ENCODE peak calls at places on chromosome 16, in four cellular contexts. X, V, O and Q are unnamed samples.

GRCh38 chr16:85360323-85361277 is 248.3 kb upstream of the CIBAR2 start:
- DNase-seq in X (no peak), V (peak; percentile 77), O (no peak), Q (no peak)

GRCh38 chr16:48574148-48574547 is 35.8 kb downstream of the N4BP1 start:
- DNase-seq in X (no peak), V (no peak), O (no peak), Q (no peak)

GRCh38 chr16:5054876-5055865 is 10.6 kb downstream of the C16orf89 start:
- DNase-seq in X (no peak), V (no peak), O (no peak), Q (no peak)

GRCh38 chr16:56610017-56610608 is 1.7 kb downstream of the MT2A start:
- DNase-seq in X (peak; percentile 63), V (peak; percentile 47), O (peak; percentile 53), Q (no peak)

GRCh38 chr16:64410306-64410705 is 711.6 kb downstream of the CDH11 start:
- DNase-seq in X (no peak), V (no peak), O (no peak), Q (no peak)

GRCh38 chr16:9593440-9593839 is 502.0 kb downstream of the HAPSTR1 start:
- DNase-seq in X (no peak), V (no peak), O (no peak), Q (no peak)

GRCh38 chr16:24253192-24253591 is 2.9 kb upstream of the CACNG3 start:
- DNase-seq in X (no peak), V (no peak), O (peak; percentile 19), Q (peak; percentile 39)

GRCh38 chr16:74448990-74449389 is 27.7 kb upstream of the CLEC18B start:
- DNase-seq in X (no peak), V (peak; percentile 41), O (peak; percentile 85), Q (no peak)

GRCh38 chr16:27107185-27107592 is 40.5 kb downstream of the C16orf82 start:
- DNase-seq in X (no peak), V (no peak), O (no peak), Q (no peak)

DNA sequence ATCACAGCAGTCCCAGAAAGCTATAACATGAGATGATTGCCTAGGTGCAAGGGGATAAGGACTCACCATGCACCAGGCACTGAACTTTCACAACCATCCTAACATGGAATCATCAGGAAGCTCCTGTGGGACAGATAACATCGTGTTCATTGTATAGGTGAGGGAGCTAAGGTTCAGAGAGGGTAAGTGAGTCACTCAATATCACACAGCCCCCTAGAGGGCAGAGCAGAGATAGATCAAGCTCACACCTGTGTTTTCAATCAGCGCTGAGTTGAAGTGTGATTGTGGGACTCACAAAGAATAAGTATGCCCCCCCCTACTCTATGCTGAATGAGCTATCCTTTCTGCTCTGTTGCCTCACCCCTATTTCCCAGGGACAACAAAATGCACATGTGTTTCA is 377.7 kb upstream of the ERCC4 start:
- DNase-seq in X (no peak), V (no peak), O (no peak), Q (no peak)
- H3K27ac ChIP-seq in X (no peak overlapping the region), V (no peak overlapping the region), O (no peak overlapping the region), Q (no peak overlapping the region)

GRCh38 chr16:383326-384020 is 1.7 kb upstream of the PGAP6 start:
- DNase-seq in X (peak; percentile 57), V (peak; percentile 81), O (peak; percentile 27), Q (no peak)
- H3K4me3 ChIP-seq in X (peak overlapping the region; percentile 68), V (peak overlapping the region; percentile 99), O (peak overlapping the region; percentile 69), Q (no peak overlapping the region)

GRCh38 chr16:66383551-66383950 is 17.1 kb downstream of the CDH5 start:
- DNase-seq in X (no peak), V (no peak), O (no peak), Q (no peak)
- H3K27ac ChIP-seq in X (no peak overlapping the region), V (peak overlapping the region; percentile 63), O (peak overlapping the region; percentile 84), Q (no peak overlapping the region)

GRCh38 chr16:50144211-50144610 is 8.9 kb upstream of the TENT4B start:
- DNase-seq in X (no peak), V (no peak), O (no peak), Q (no peak)
- H3K4me3 ChIP-seq in X (no peak overlapping the region), V (no peak overlapping the region), O (no peak overlapping the region), Q (no peak overlapping the region)

GRCh38 chr16:12170103-12171025 is 193.8 kb downstream of the SNX29 start:
- DNase-seq in X (no peak), V (no peak), O (peak; percentile 43), Q (no peak)
- H3K27ac ChIP-seq in X (no peak overlapping the region), V (no peak overlapping the region), O (no peak overlapping the region), Q (no peak overlapping the region)

DNA sequence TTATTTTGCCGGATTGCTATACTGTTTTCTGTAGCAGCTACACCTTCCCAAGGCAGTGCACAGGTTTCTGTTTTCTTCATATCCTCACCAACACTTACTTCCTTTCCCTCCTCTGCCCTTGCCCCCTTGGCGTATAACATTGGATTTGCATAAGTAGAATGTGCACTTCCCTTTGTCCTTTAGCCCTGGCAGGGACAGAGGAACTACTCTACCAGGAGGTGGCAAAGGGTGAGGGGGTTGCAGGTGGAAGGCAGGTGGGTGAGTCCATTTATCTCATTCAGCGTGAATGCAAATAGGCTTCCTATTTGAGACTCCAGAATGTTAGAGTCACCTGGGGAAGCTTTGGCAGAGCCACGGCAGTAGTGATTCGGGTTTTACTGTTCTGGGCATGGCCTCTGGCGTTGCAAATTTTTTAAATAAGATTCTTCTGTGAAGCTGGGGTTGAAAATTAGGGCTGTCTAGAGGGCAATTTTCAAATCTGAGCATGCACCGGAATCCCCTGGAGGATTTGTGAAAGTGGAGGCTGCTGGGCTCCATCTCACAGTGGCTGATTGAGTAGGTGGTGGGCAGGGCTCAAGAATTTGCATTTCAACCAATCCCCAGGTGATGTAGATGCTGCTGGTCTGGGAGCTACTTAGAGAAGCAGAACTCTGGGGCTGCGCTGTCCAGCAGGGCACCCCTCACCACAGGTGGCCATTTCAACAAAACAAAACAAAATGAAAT is 84.7 kb downstream of the PLCG2 start:
- DNase-seq in X (no peak), V (no peak), O (no peak), Q (no peak)
- H3K4me3 ChIP-seq in X (no peak overlapping the region), V (no peak overlapping the region), O (no peak overlapping the region), Q (no peak overlapping the region)